ENCODE peak calls at places on chromosomes 12 and 14, in six cellular contexts. One of them, this sample, is unnamed.

GRCh38 chr14:55212611-55213010 is 21.2 kb upstream of the DLGAP5 start:
- DNase-seq in activated T-cell treated with anti-CD3 and anti-CD28 coated beads for 4 hours: no peak
- DNase-seq in fibroblast of pulmonary artery: no peak
- DNase-seq in cerebellum: no peak
- DNase-seq in CD8-positive, alpha-beta memory T cell: no peak
- DNase-seq in memory B cell: no peak
- DNase-seq in this sample: no peak

GRCh38 chr12:61750604-61751003 is 509.6 kb upstream of the USP15 start:
- DNase-seq in activated T-cell treated with anti-CD3 and anti-CD28 coated beads for 4 hours: no peak
- DNase-seq in fibroblast of pulmonary artery: no peak
- DNase-seq in cerebellum: no peak
- DNase-seq in CD8-positive, alpha-beta memory T cell: no peak
- DNase-seq in memory B cell: no peak
- DNase-seq in this sample: no peak

GRCh38 chr12:88691811-88692210 is 111.5 kb upstream of the KITLG start:
- DNase-seq in activated T-cell treated with anti-CD3 and anti-CD28 coated beads for 4 hours: no peak
- DNase-seq in fibroblast of pulmonary artery: peak
- DNase-seq in cerebellum: no peak
- DNase-seq in CD8-positive, alpha-beta memory T cell: no peak
- DNase-seq in memory B cell: no peak
- DNase-seq in this sample: no peak

GRCh38 chr12:34605510-34605887 is 583.2 kb downstream of the ALG10 start:
- DNase-seq in activated T-cell treated with anti-CD3 and anti-CD28 coated beads for 4 hours: no peak
- DNase-seq in fibroblast of pulmonary artery: no peak
- DNase-seq in cerebellum: no peak
- DNase-seq in CD8-positive, alpha-beta memory T cell: no peak
- DNase-seq in memory B cell: no peak
- DNase-seq in this sample: no peak

GRCh38 chr14:103746706-103747105 is 31.1 kb downstream of the ZFYVE21 start:
- DNase-seq in activated T-cell treated with anti-CD3 and anti-CD28 coated beads for 4 hours: no peak
- DNase-seq in fibroblast of pulmonary artery: no peak
- DNase-seq in cerebellum: no peak
- DNase-seq in CD8-positive, alpha-beta memory T cell: no peak
- DNase-seq in memory B cell: no peak
- DNase-seq in this sample: no peak

GRCh38 chr12:124588689-124589318 is 21.4 kb upstream of the NCOR2 start:
- DNase-seq in activated T-cell treated with anti-CD3 and anti-CD28 coated beads for 4 hours: peak
- DNase-seq in fibroblast of pulmonary artery: peak
- DNase-seq in cerebellum: peak
- DNase-seq in CD8-positive, alpha-beta memory T cell: no peak
- DNase-seq in memory B cell: no peak
- DNase-seq in this sample: no peak

GRCh38 chr12:8455727-8456360 is at the start of gene CLEC6A:
- DNase-seq in activated T-cell treated with anti-CD3 and anti-CD28 coated beads for 4 hours: no peak
- DNase-seq in fibroblast of pulmonary artery: no peak
- DNase-seq in cerebellum: no peak
- DNase-seq in CD8-positive, alpha-beta memory T cell: no peak
- DNase-seq in memory B cell: no peak
- DNase-seq in this sample: no peak

GRCh38 chr12:12790956-12791355 is 5.5 kb downstream of the APOLD1 start:
- DNase-seq in activated T-cell treated with anti-CD3 and anti-CD28 coated beads for 4 hours: no peak
- DNase-seq in fibroblast of pulmonary artery: no peak
- DNase-seq in cerebellum: no peak
- DNase-seq in CD8-positive, alpha-beta memory T cell: no peak
- DNase-seq in memory B cell: no peak
- DNase-seq in this sample: no peak

GRCh38 chr12:104347374-104348075 is 44.0 kb downstream of the EID3 start:
- DNase-seq in activated T-cell treated with anti-CD3 and anti-CD28 coated beads for 4 hours: no peak
- DNase-seq in fibroblast of pulmonary artery: no peak
- DNase-seq in cerebellum: no peak
- DNase-seq in CD8-positive, alpha-beta memory T cell: no peak
- DNase-seq in memory B cell: no peak
- DNase-seq in this sample: no peak

GRCh38 chr12:3107954-3108353 is 30.8 kb downstream of the TSPAN9 start:
- DNase-seq in activated T-cell treated with anti-CD3 and anti-CD28 coated beads for 4 hours: no peak
- DNase-seq in fibroblast of pulmonary artery: no peak
- DNase-seq in cerebellum: no peak
- DNase-seq in CD8-positive, alpha-beta memory T cell: no peak
- DNase-seq in memory B cell: no peak
- DNase-seq in this sample: no peak

GRCh38 chr12:132766380-132767085 is 4.9 kb upstream of the ANKLE2 start:
- DNase-seq in activated T-cell treated with anti-CD3 and anti-CD28 coated beads for 4 hours: no peak
- DNase-seq in fibroblast of pulmonary artery: peak
- DNase-seq in cerebellum: no peak
- DNase-seq in CD8-positive, alpha-beta memory T cell: no peak
- DNase-seq in memory B cell: no peak
- DNase-seq in this sample: peak

GRCh38 chr12:113818833-113819232 is 147.3 kb downstream of the RBM19 start:
- DNase-seq in activated T-cell treated with anti-CD3 and anti-CD28 coated beads for 4 hours: no peak
- DNase-seq in fibroblast of pulmonary artery: peak
- DNase-seq in cerebellum: no peak
- DNase-seq in CD8-positive, alpha-beta memory T cell: no peak
- DNase-seq in memory B cell: no peak
- DNase-seq in this sample: no peak

GRCh38 chr12:79033788-79034187 is 169.2 kb downstream of the SYT1 start:
- DNase-seq in activated T-cell treated with anti-CD3 and anti-CD28 coated beads for 4 hours: no peak
- DNase-seq in fibroblast of pulmonary artery: no peak
- DNase-seq in cerebellum: no peak
- DNase-seq in CD8-positive, alpha-beta memory T cell: no peak
- DNase-seq in memory B cell: no peak
- DNase-seq in this sample: no peak

GRCh38 chr12:18552829-18553228 is 185.0 kb downstream of the PLCZ1 start:
- DNase-seq in activated T-cell treated with anti-CD3 and anti-CD28 coated beads for 4 hours: no peak
- DNase-seq in fibroblast of pulmonary artery: no peak
- DNase-seq in cerebellum: no peak
- DNase-seq in CD8-positive, alpha-beta memory T cell: no peak
- DNase-seq in memory B cell: no peak
- DNase-seq in this sample: no peak

GRCh38 chr12:19288603-19289244 is 150.6 kb upstream of the AEBP2 start:
- DNase-seq in activated T-cell treated with anti-CD3 and anti-CD28 coated beads for 4 hours: no peak
- DNase-seq in fibroblast of pulmonary artery: peak
- DNase-seq in cerebellum: peak
- DNase-seq in CD8-positive, alpha-beta memory T cell: peak
- DNase-seq in memory B cell: no peak
- DNase-seq in this sample: no peak

GRCh38 chr14:76673261-76673660 is 88.0 kb upstream of the VASH1 start:
- DNase-seq in activated T-cell treated with anti-CD3 and anti-CD28 coated beads for 4 hours: no peak
- DNase-seq in fibroblast of pulmonary artery: no peak
- DNase-seq in cerebellum: no peak
- DNase-seq in CD8-positive, alpha-beta memory T cell: no peak
- DNase-seq in memory B cell: no peak
- DNase-seq in this sample: no peak

GRCh38 chr14:55807536-55807935 is 227.5 kb downstream of the KTN1 start:
- DNase-seq in activated T-cell treated with anti-CD3 and anti-CD28 coated beads for 4 hours: no peak
- DNase-seq in fibroblast of pulmonary artery: no peak
- DNase-seq in cerebellum: no peak
- DNase-seq in CD8-positive, alpha-beta memory T cell: no peak
- DNase-seq in memory B cell: no peak
- DNase-seq in this sample: no peak

GRCh38 chr12:9404469-9405260 is 196.5 kb upstream of the PZP start:
- DNase-seq in activated T-cell treated with anti-CD3 and anti-CD28 coated beads for 4 hours: no peak
- DNase-seq in fibroblast of pulmonary artery: no peak
- DNase-seq in cerebellum: no peak
- DNase-seq in CD8-positive, alpha-beta memory T cell: no peak
- DNase-seq in memory B cell: no peak
- DNase-seq in this sample: no peak

GRCh38 chr14:103185051-103186027 is 62.1 kb downstream of the TNFAIP2 start:
- DNase-seq in activated T-cell treated with anti-CD3 and anti-CD28 coated beads for 4 hours: no peak
- DNase-seq in fibroblast of pulmonary artery: peak
- DNase-seq in cerebellum: no peak
- DNase-seq in CD8-positive, alpha-beta memory T cell: peak
- DNase-seq in memory B cell: peak
- DNase-seq in this sample: no peak

GRCh38 chr14:92651106-92651792 is 97.2 kb downstream of the LGMN start:
- DNase-seq in activated T-cell treated with anti-CD3 and anti-CD28 coated beads for 4 hours: peak
- DNase-seq in fibroblast of pulmonary artery: no peak
- DNase-seq in cerebellum: no peak
- DNase-seq in CD8-positive, alpha-beta memory T cell: peak
- DNase-seq in memory B cell: peak
- DNase-seq in this sample: no peak

GRCh38 chr14:63496837-63497400 is 46.3 kb downstream of the PPP2R5E start:
- DNase-seq in activated T-cell treated with anti-CD3 and anti-CD28 coated beads for 4 hours: no peak
- DNase-seq in fibroblast of pulmonary artery: no peak
- DNase-seq in cerebellum: no peak
- DNase-seq in CD8-positive, alpha-beta memory T cell: no peak
- DNase-seq in memory B cell: no peak
- DNase-seq in this sample: no peak